ENCODE peak calls at places on chromosomes 5 and 9, in five cellular contexts. D, J, T, X and Z are unnamed samples.

GRCh38 chr5:37886207-37886905 is 46.5 kb upstream of the GDNF start:
- DNase-seq in D (peak; percentile 28), J (no peak), T (no peak), X (no peak), Z (no peak)

GRCh38 chr5:109705596-109705995 is 15.9 kb downstream of the MAN2A1 start:
- DNase-seq in D (no peak), J (no peak), T (no peak), X (no peak), Z (no peak)

GRCh38 chr5:137734962-137735530 is 843 bp downstream of the KLHL3 start:
- DNase-seq in D (peak; percentile 44), J (no peak), T (peak; percentile 68), X (no peak), Z (no peak)

GRCh38 chr5:58245479-58245845 is 214.4 kb downstream of the PLK2 start:
- DNase-seq in D (no peak), J (no peak), T (no peak), X (no peak), Z (no peak)

GRCh38 chr5:110625376-110625999 is 101.0 kb downstream of the TMEM232 start:
- DNase-seq in D (peak; percentile 57), J (peak; percentile 56), T (no peak), X (no peak), Z (no peak)

GRCh38 chr9:16060457-16061129 is 507.8 kb downstream of the CCDC171 start:
- DNase-seq in D (no peak), J (no peak), T (no peak), X (no peak), Z (no peak)

GRCh38 chr5:115372121-115372520 is 75.7 kb upstream of the CCDC112 start:
- DNase-seq in D (no peak), J (no peak), T (no peak), X (no peak), Z (no peak)

GRCh38 chr5:61055434-61056006 is 106.7 kb downstream of the SMIM15 start:
- DNase-seq in D (peak; percentile 57), J (peak; percentile 23), T (no peak), X (no peak), Z (no peak)

GRCh38 chr5:144139586-144139985 is 30.9 kb downstream of the YIPF5 start:
- DNase-seq in D (peak; percentile 45), J (no peak), T (no peak), X (no peak), Z (no peak)

GRCh38 chr5:168737066-168737465 is 157.9 kb upstream of the PANK3 start:
- DNase-seq in D (no peak), J (no peak), T (no peak), X (no peak), Z (no peak)

GRCh38 chr5:104556957-104557356 is 994.4 kb upstream of the NUDT12 start:
- DNase-seq in D (no peak), J (no peak), T (no peak), X (no peak), Z (no peak)

GRCh38 chr5:107957023-107957422 is 286.3 kb upstream of the EFNA5 start:
- DNase-seq in D (no peak), J (no peak), T (no peak), X (no peak), Z (no peak)

GRCh38 chr5:173412566-173412965 is 84.4 kb upstream of the STC2 start:
- DNase-seq in D (no peak), J (no peak), T (no peak), X (no peak), Z (no peak)

GRCh38 chr9:132854832-132855231 is 23.3 kb downstream of the AK8 start:
- DNase-seq in D (no peak), J (no peak), T (no peak), X (no peak), Z (no peak)

GRCh38 chr5:30540150-30540549 is 653.3 kb upstream of the CDH6 start:
- DNase-seq in D (no peak), J (no peak), T (no peak), X (no peak), Z (no peak)

GRCh38 chr9:114157516-114158176 is 2.3 kb downstream of the COL27A1 start:
- DNase-seq in D (no peak), J (no peak), T (no peak), X (no peak), Z (no peak)

GRCh38 chr5:1341863-1342262 is 3.0 kb downstream of the CLPTM1L start:
- DNase-seq in D (no peak), J (peak; percentile 91), T (no peak), X (no peak), Z (no peak)

GRCh38 chr9:82410306-82410705 is 421.7 kb downstream of the SPATA31D1 start:
- DNase-seq in D (peak; percentile 34), J (no peak), T (no peak), X (no peak), Z (no peak)

GRCh38 chr9:70421272-70422180 is 7.1 kb upstream of the KLF9 start:
- DNase-seq in D (peak; percentile 13), J (no peak), T (no peak), X (peak; percentile 48), Z (no peak)

GRCh38 chr5:94471496-94471895 is 146.9 kb downstream of the KIAA0825 start:
- DNase-seq in D (peak; percentile 11), J (no peak), T (no peak), X (no peak), Z (no peak)

GRCh38 chr9:136902259-136902821 is 16.0 kb downstream of the TRAF2 start:
- DNase-seq in D (peak; percentile 79), J (no peak), T (peak; percentile 69), X (no peak), Z (no peak)

GRCh38 chr5:88438006-88438405 is 169.4 kb upstream of the TMEM161B start:
- DNase-seq in D (no peak), J (no peak), T (no peak), X (no peak), Z (no peak)

GRCh38 chr5:132210944-132211343 is 16.7 kb downstream of the P4HA2 start:
- DNase-seq in D (no peak), J (no peak), T (no peak), X (no peak), Z (no peak)

GRCh38 chr5:68093455-68094159 is 121.9 kb upstream of the PIK3R1 start:
- DNase-seq in D (no peak), J (no peak), T (no peak), X (no peak), Z (no peak)

GRCh38 chr5:154749496-154749895 is 5.7 kb upstream of the LARP1 start:
- DNase-seq in D (no peak), J (no peak), T (no peak), X (no peak), Z (no peak)

GRCh38 chr5:109487753-109488420 is 78.1 kb upstream of the PJA2 start:
- DNase-seq in D (no peak), J (no peak), T (no peak), X (no peak), Z (no peak)

GRCh38 chr9:20054734-20055133 is 265.9 kb upstream of the SLC24A2 start:
- DNase-seq in D (no peak), J (no peak), T (no peak), X (no peak), Z (no peak)

GRCh38 chr5:17167171-17167891 is 50.1 kb upstream of the BASP1 start:
- DNase-seq in D (no peak), J (no peak), T (no peak), X (no peak), Z (no peak)

GRCh38 chr5:494667-495255 is 29.5 kb downstream of the SLC9A3 start:
- DNase-seq in D (no peak), J (no peak), T (no peak), X (no peak), Z (no peak)

GRCh38 chr9:109448223-109448622 is 49.9 kb downstream of the PTPN3 start:
- DNase-seq in D (no peak), J (no peak), T (no peak), X (no peak), Z (no peak)

GRCh38 chr5:143142596-143143435 is 260.7 kb downstream of the NR3C1 start:
- DNase-seq in D (peak; percentile 40), J (no peak), T (peak; percentile 80), X (no peak), Z (no peak)

GRCh38 chr9:31034311-31034710 is 1350.1 kb upstream of the ACO1 start:
- DNase-seq in D (no peak), J (no peak), T (no peak), X (no peak), Z (no peak)
- H3K4me3 ChIP-seq in D (no peak overlapping the region), J (no peak overlapping the region), T (no peak overlapping the region), X (no peak overlapping the region), Z (no peak overlapping the region)

DNA sequence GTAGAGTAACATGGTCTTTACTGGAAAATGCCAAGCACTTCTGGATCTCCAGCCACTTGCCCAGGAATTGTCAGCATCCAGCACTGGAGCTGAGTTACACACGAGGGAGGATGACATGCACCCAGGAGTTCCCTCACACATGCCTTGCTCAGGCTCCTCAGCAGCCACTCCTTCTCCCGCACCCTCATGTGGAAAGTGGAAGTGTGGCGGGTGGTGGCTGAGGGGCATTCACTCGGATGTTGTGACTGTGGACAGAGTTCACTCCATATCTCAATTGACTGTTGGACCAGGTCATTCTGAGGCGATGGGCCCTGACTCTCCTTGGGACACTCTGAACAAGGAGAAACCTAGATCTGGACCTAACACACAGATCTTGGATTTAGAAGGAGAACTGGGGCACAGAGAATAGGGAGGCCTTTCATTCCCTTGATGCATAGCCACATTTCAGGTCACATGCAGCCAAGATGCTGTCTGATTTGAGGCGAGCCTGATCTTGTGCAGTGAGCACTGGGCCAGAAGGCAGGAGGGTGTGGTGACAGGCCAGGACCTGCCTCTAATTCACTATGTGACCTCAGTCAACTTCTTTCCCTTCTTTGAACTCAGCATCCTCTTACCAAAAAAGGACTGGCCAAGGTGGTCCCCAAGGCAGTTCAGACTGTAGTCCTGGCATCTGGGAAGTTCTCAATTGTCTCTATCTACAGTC is 62.1 kb downstream of the CYSTM1 start:
- DNase-seq in D (no peak), J (no peak), T (no peak), X (no peak), Z (no peak)
- H3K4me1 ChIP-seq in D (peaks cover 23% of the 10 kb centered on the region), J (no peaks in the 10 kb centered on the region), T (no peaks in the 10 kb centered on the region), X (peaks cover 6% of the 10 kb centered on the region), Z (peaks cover 3% of the 10 kb centered on the region)

DNA sequence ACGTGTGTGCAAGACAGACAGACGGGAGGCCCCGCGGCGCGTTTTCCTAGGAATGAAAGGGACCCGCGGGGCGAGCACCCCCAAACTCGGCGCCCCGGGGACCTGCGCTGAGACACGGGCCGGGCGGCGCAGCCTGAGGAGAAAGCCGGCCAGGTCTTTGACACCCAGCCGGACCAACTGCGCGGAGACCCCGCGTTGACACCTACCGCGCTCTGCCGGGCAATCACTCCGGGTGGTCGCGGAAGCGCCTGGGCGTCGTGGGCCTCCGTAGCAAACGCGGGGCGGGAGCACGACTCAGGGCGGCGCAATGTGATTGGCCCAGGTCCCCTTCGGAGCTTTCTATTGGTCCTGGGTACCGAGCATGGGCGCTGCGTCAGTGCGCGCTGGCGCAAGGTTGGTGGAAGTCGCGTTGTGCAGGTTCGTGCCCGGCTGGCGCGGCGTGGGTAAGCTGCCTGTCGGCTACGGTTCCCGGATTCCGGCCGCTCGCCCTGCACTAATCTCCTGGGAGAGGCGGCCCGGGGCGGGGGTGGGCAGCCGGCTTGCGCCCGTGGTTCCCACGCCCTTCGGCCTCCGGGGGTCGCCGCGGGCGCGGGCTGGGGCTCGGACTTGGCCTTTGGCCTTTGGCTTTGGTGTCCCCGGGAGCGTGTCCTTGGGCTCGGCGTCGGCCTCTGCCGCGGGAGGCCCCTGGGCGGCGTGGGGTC is at the start of the genes FASTKD3 and MTRR:
- DNase-seq in D (peak; percentile 95), J (peak; percentile 94), T (peak; percentile 96), X (peak; percentile 89), Z (peak; percentile 80)
- H3K27ac ChIP-seq in D (peak within 1 kb of the TSS; percentile 84), J (peak within 1 kb of the TSS; percentile 55), T (peak within 1 kb of the TSS; percentile 82), X (peak within 1 kb of the TSS; percentile 43), Z (no peak within 1 kb of the TSS)

DNA sequence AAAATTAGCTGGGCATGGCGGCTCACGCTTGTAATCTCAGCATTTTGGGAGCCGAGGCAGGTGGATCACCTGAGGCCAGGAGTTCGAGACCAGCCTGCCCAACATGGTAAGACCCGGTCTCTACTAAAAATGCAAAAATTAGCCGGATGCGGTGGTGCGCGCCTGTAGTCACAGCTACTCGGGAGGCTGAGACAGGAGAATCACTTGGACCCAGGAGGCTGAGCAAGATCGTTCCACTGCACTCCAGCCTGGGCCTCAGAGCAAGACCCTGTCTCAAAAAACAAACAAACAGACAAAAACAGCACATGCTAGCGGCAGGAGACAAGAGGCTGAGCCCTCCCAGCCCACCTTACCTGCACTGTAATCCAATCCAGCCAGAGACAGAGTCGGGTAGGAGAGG is 1.1 kb upstream of the DOLPP1 start:
- DNase-seq in D (no peak), J (no peak), T (no peak), X (no peak), Z (no peak)
- H3K4me3 ChIP-seq in D (peak overlapping the region; percentile 32), J (peak overlapping the region; percentile 77), T (no peak overlapping the region), X (peak overlapping the region; percentile 82), Z (peak overlapping the region; percentile 85)